ENCODE peak calls at places on chromosome 2, in four cellular contexts. F, Y, A and J are unnamed samples.

GRCh38 chr2:119428488-119429224 is 3.0 kb upstream of the TMEM37 start:
- DNase-seq in Y (no peak), A (no peak), F (no peak), J (no peak)

GRCh38 chr2:227796044-227796780 is 17.4 kb upstream of the CCL20 start:
- DNase-seq in Y (no peak), A (peak), F (no peak), J (no peak)

GRCh38 chr2:241835605-241836004 is 23.1 kb downstream of the PDCD1 start:
- DNase-seq in A (no peak), F (no peak), Y (no peak), J (no peak)

GRCh38 chr2:32788106-32788505 is 158.6 kb upstream of the LTBP1 start:
- DNase-seq in Y (no peak), A (no peak), F (no peak), J (no peak)

GRCh38 chr2:220065581-220065980 is 438.2 kb downstream of the SLC4A3 start:
- DNase-seq in Y (no peak), F (no peak), A (no peak), J (no peak)

GRCh38 chr2:227058888-227059399 is 105.1 kb downstream of the COL4A4 start:
- DNase-seq in A (no peak), Y (no peak), F (no peak), J (no peak)

GRCh38 chr2:201559067-201559710 is 84.1 kb downstream of the TMEM237 start:
- DNase-seq in F (no peak), Y (no peak), A (no peak), J (no peak)

GRCh38 chr2:43363086-43363485 is 136.7 kb upstream of the ZFP36L2 start:
- DNase-seq in Y (no peak), A (no peak), F (no peak), J (no peak)

GRCh38 chr2:155099784-155100183 is 401.3 kb downstream of the KCNJ3 start:
- DNase-seq in Y (no peak), F (no peak), A (no peak), J (no peak)

GRCh38 chr2:127000937-127001336 is 102.2 kb downstream of the TEX51 start:
- DNase-seq in A (no peak), Y (no peak), F (no peak), J (no peak)

GRCh38 chr2:156455366-156455975 is 19.3 kb downstream of the GPD2 start:
- DNase-seq in A (no peak), Y (no peak), F (no peak), J (no peak)

GRCh38 chr2:21694079-21694478 is 570.3 kb downstream of the TDRD15 start:
- DNase-seq in A (no peak), Y (no peak), F (no peak), J (no peak)

GRCh38 chr2:208097801-208098200 is 26.5 kb downstream of the CRYGD start:
- DNase-seq in Y (no peak), A (no peak), F (no peak), J (no peak)

GRCh38 chr2:131008967-131009366 is 84.3 kb downstream of the FAM168B start:
- DNase-seq in Y (no peak), A (no peak), F (no peak), J (no peak)

GRCh38 chr2:96107883-96108551 is 8.4 kb downstream of the ADRA2B start:
- DNase-seq in A (no peak), F (no peak), Y (no peak), J (no peak)

GRCh38 chr2:216774620-216775019 is 79.3 kb upstream of the IGFBP5 start:
- DNase-seq in A (no peak), F (peak), Y (no peak), J (no peak)

GRCh38 chr2:134714228-134714627 is 4.6 kb downstream of the TMEM163 start:
- DNase-seq in F (no peak), A (no peak), Y (no peak), J (no peak)

GRCh38 chr2:190343500-190344274 is at the start of gene INPP1:
- DNase-seq in A (peak), F (no peak), Y (peak), J (peak)

GRCh38 chr2:176003958-176004357 is 1.9 kb upstream of the LNPK start:
- DNase-seq in A (no peak), Y (no peak), F (no peak), J (no peak)

GRCh38 chr2:128504242-128505149 is 185.8 kb upstream of the HS6ST1 start:
- DNase-seq in A (no peak), F (no peak), Y (peak), J (no peak)

GRCh38 chr2:158457826-158458616 is 1.3 kb downstream of the PKP4 start:
- DNase-seq in Y (peak), A (peak), F (peak), J (peak)

GRCh38 chr2:65587779-65588178 is 155.4 kb upstream of the SPRED2 start:
- DNase-seq in A (no peak), Y (no peak), F (no peak), J (no peak)

GRCh38 chr2:8252997-8253694 is 428.7 kb upstream of the ID2 start:
- DNase-seq in F (no peak), Y (no peak), A (no peak), J (no peak)

GRCh38 chr2:111670776-111671175 is 213.2 kb downstream of the ANAPC1 start:
- DNase-seq in A (peak), Y (no peak), F (no peak), J (no peak)

GRCh38 chr2:237154894-237155851 is 69.5 kb downstream of the COPS8 start:
- DNase-seq in Y (no peak), A (no peak), F (no peak), J (no peak)

GRCh38 chr2:144405313-144405710 is 114.6 kb downstream of the ZEB2 start:
- DNase-seq in F (no peak), Y (peak), A (no peak), J (no peak)

GRCh38 chr2:237156131-237156856 is 70.6 kb downstream of the COPS8 start:
- DNase-seq in Y (peak), F (no peak), A (no peak), J (no peak)

GRCh38 chr2:177169810-177170514 is 42.6 kb upstream of the HNRNPA3 start:
- DNase-seq in F (no peak), A (no peak), Y (no peak), J (no peak)

GRCh38 chr2:135337066-135337465 is 194.0 kb downstream of the ZRANB3 start:
- DNase-seq in F (no peak), A (no peak), Y (no peak), J (no peak)

GRCh38 chr2:20065885-20066602 is 14.6 kb upstream of the LAPTM4A start:
- DNase-seq in F (no peak), Y (peak), A (peak), J (no peak)
- TF ChIP-seq CTCF in F (no peak), Y (no peak), A (no peak), J (no peak)

GRCh38 chr2:45732946-45733345 is 81.5 kb downstream of the PRKCE start:
- DNase-seq in Y (no peak), A (no peak), F (no peak), J (no peak)

GRCh38 chr2:45732436-45732835 is 81.0 kb downstream of the PRKCE start:
- DNase-seq in F (no peak), A (no peak), Y (no peak), J (no peak)

GRCh38 chr2:45728458-45728942 is 77.0 kb downstream of the PRKCE start:
- DNase-seq in F (no peak), Y (no peak), A (no peak), J (no peak)

GRCh38 chr2:45731146-45731545 is 79.7 kb downstream of the PRKCE start:
- DNase-seq in F (no peak), Y (no peak), A (no peak), J (no peak)

GRCh38 chr2:45729753-45730512 is 78.5 kb downstream of the PRKCE start:
- DNase-seq in A (no peak), F (peak), Y (peak), J (no peak)
- TF ChIP-seq CTCF in A (peak), F (peak), Y (peak), J (peak)

GRCh38 chr2:217938038-217938437 is 64.8 kb downstream of the TNS1 start:
- DNase-seq in Y (no peak), F (no peak), A (no peak), J (no peak)

GRCh38 chr2:217937446-217937845 is 65.3 kb downstream of the TNS1 start:
- DNase-seq in F (no peak), Y (no peak), A (no peak), J (no peak)

GRCh38 chr2:217940261-217941220 is 62.3 kb downstream of the TNS1 start:
- DNase-seq in F (no peak), Y (no peak), A (no peak), J (no peak)

GRCh38 chr2:217939629-217940245 is 63.1 kb downstream of the TNS1 start:
- DNase-seq in Y (no peak), F (no peak), A (no peak), J (no peak)

DNA sequence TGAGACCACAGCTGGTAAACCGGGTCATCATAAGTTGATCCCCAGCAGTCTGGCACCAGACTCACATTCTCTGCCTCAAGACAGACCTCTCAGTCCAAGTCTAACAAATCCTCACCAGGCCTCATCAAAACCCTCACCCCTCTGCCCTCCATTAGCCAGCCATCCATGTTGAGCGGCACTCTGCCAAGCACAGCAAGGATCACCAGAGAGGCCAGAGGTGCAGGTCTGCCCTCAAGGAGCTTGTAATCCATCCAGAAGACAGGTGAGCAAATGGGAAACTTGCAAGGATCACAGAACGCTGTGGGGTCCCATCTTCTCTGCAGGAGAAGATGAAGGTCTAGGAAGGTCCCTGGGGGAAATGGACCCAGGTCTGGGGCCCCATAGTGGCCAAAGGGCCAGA is 63.6 kb downstream of the TNS1 start:
- DNase-seq in A (no peak), F (no peak), Y (no peak), J (no peak)
- TF ChIP-seq CTCF in A (no peak), F (no peak), Y (no peak), J (no peak)

DNA sequence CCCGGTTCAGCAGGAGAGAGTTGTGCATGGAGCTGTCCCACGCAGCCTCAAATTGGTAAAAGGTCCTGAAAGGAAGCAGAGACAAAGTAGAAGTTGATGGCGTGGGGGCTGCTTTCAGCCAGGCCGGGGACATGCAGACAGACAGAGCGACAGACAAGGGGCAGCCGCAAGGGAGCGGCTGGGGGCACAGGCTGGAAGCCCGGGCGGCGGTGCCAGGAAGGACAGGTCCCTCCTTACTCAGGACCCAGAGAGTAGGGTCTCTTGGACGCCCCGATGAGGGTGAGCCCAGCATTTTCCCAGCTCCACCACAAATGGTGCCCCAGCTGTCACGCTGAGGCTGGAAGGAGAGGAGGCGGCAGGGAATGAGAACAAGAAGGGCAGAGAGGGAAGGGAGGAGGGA is 35.2 kb downstream of the AQP12A start:
- DNase-seq in A (no peak), F (no peak), Y (no peak), J (no peak)
- TF ChIP-seq CTCF in A (no peak), F (no peak), Y (no peak), J (no peak)

GRCh38 chr2:174040417-174040701 is 75.2 kb upstream of the SP3 start:
- DNase-seq in F (no peak), Y (no peak), A (no peak), J (no peak)

GRCh38 chr2:174035981-174036742 is 71.0 kb upstream of the SP3 start:
- DNase-seq in Y (peak), F (peak), A (no peak), J (no peak)

GRCh38 chr2:174036825-174037224 is 71.7 kb upstream of the SP3 start:
- DNase-seq in Y (no peak), A (no peak), F (no peak), J (no peak)

GRCh38 chr2:174038472-174038871 is 73.3 kb upstream of the SP3 start:
- DNase-seq in Y (peak), F (no peak), A (no peak), J (no peak)

GRCh38 chr2:174039551-174040416 is 74.6 kb upstream of the SP3 start:
- DNase-seq in Y (peak), F (peak), A (peak), J (peak)
- TF ChIP-seq CTCF in Y (peak), F (peak), A (peak), J (peak)

GRCh38 chr2:222610746-222611145 is 45.1 kb downstream of the FARSB start:
- DNase-seq in F (no peak), A (no peak), Y (peak), J (no peak)
- TF ChIP-seq CTCF in F (no peak), A (no peak), Y (no peak), J (no peak)